ENCODE peak calls at places on chromosomes 13 and 19, in four cellular contexts. T, V, B and P are unnamed samples.

GRCh38 chr13:94115054-94115453 is 364.4 kb downstream of the DCT start:
- DNase-seq in T (no peak), V (no peak), B (no peak), P (no peak)

GRCh38 chr19:4521888-4522242 is 3.6 kb upstream of the PLIN4 start:
- DNase-seq in T (no peak), V (no peak), B (no peak), P (no peak)

GRCh38 chr13:25905411-25906010 is 146.3 kb downstream of the SHISA2 start:
- DNase-seq in T (no peak), V (no peak), B (no peak), P (no peak)

GRCh38 chr19:850221-850978 is 1.7 kb upstream of the ELANE start:
- DNase-seq in T (peak), V (peak), B (peak), P (peak)

GRCh38 chr13:24208314-24208713 is 47.8 kb downstream of the SPATA13 start:
- DNase-seq in T (peak), V (no peak), B (peak), P (peak)

GRCh38 chr19:485583-486236 is 10.6 kb upstream of the MADCAM1 start:
- DNase-seq in T (peak), V (peak), B (no peak), P (no peak)

GRCh38 chr13:20258208-20258962 is 26.3 kb upstream of the GJB6 start:
- DNase-seq in T (no peak), V (peak), B (no peak), P (no peak)

GRCh38 chr13:30870049-30870884 is 35.8 kb upstream of the MEDAG start:
- DNase-seq in T (peak), V (peak), B (peak), P (peak)

GRCh38 chr19:46609511-46610412 is 8.6 kb downstream of the CALM3 start:
- DNase-seq in T (no peak), V (peak), B (no peak), P (no peak)

GRCh38 chr13:29484236-29484635 is 111.3 kb downstream of the SLC7A1 start:
- DNase-seq in T (no peak), V (no peak), B (no peak), P (no peak)

GRCh38 chr19:46728693-46729339 is 11.9 kb upstream of the PRKD2 start:
- DNase-seq in T (no peak), V (no peak), B (no peak), P (peak)

GRCh38 chr19:34075661-34076091 is 96.6 kb upstream of the LSM14A start:
- DNase-seq in T (peak), V (no peak), B (no peak), P (peak)

GRCh38 chr13:48808689-48809088 is 155.0 kb downstream of the CYSLTR2 start:
- DNase-seq in T (peak), V (no peak), B (no peak), P (peak)

GRCh38 chr13:24505256-24505655 is 7.3 kb downstream of the PARP4 start:
- DNase-seq in T (peak), V (no peak), B (no peak), P (peak)

DNA sequence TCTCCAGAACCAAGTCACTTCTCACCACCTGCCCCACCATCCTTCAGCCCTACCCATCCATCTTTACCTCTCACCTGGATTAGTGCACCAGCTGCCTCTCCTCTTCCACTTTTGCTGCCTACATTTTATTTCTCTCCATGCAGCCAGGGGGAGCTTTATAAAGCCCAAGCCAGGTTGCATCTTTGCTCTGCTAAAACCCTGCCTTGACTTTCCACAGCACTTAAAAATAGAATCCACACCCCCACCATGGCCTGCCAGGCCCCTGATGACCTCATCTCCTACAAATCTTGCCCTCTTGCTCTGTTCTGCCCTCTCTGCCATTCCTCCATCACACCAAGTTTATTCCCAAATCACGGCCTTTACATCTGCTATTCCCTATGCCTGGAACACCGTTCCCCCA is 1.8 kb downstream of the HOOK2 start:
- DNase-seq in T (no peak), V (no peak), B (no peak), P (no peak)
- TF ChIP-seq CTCF in T (peak), V (no peak), B (peak), P (peak)

DNA sequence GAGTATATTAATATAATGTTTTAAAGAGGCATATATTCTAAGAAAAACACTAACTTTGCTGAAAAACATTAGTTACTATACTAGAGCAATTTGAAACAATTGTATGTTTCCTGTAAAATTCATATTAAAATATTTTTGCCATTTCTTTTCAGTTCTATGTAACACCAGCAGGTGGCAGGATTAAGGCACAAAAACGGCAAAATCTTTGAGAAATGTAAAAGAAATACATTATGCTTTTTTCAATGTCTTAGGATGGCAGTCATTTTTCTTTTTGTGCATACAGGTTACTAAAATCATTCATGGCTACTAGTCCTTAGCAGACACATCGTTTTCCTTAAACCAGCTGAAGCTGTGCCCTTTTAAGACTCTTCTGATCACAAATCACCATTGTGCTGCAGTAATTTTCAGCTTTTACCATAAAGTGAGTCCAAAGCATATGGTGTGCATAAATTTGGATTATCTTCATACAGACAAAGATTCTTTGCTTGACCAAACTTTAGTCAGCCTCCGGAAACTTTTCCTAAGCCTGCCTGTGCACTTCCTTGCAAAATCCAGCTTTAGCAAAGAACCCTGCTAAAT is 800.7 kb upstream of the SLITRK5 start:
- DNase-seq in T (no peak), V (no peak), B (no peak), P (no peak)
- TF ChIP-seq CTCF in T (peak), V (peak), B (peak), P (peak)

GRCh38 chr19:30227071-30227621 is 145.0 kb upstream of the ZNF536 start:
- DNase-seq in T (no peak), V (no peak), B (no peak), P (no peak)

GRCh38 chr19:30228726-30229523 is 143.3 kb upstream of the ZNF536 start:
- DNase-seq in T (no peak), V (no peak), B (no peak), P (no peak)

GRCh38 chr19:30228113-30228725 is 144.0 kb upstream of the ZNF536 start:
- DNase-seq in T (no peak), V (no peak), B (no peak), P (no peak)

GRCh38 chr19:30226464-30227070 is 145.6 kb upstream of the ZNF536 start:
- DNase-seq in T (no peak), V (no peak), B (no peak), P (no peak)

DNA sequence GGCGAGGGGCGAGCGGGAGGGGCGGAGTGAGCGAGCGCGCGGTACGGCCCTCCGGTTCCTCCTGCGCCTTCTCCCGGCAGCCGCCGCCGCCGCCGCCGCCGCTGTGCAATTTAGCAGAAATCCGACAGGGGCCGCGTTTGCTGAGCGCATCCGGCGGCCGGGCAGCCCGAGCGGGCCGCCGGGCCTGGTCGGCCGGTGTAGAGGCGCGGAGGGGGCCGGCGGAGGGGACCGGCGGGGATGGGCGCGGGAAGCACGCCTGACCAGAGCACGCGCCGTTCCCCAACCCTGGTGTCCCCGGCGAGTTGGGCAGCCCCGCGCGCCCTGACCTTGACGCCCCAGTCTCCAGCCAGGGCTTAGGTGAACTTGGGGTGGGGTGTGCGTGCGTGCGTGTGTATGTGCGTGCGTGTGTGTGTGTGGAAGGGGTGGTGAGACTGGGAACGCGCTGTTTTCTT is 144.5 kb upstream of the ZNF536 start:
- DNase-seq in T (peak), V (no peak), B (no peak), P (peak)
- TF ChIP-seq CTCF in T (no peak), V (peak), B (peak), P (peak)

GRCh38 chr19:13063461-13064091 is 39.1 kb downstream of the LYL1 start:
- DNase-seq in T (no peak), V (no peak), B (no peak), P (no peak)
- TF ChIP-seq CTCF in T (no peak), V (no peak), B (no peak), P (no peak)

GRCh38 chr19:28610731-28611130 is 602.2 kb downstream of the UQCRFS1 start:
- DNase-seq in T (no peak), V (no peak), B (no peak), P (no peak)

GRCh38 chr19:28612275-28612769 is 600.6 kb downstream of the UQCRFS1 start:
- DNase-seq in T (no peak), V (no peak), B (no peak), P (no peak)

GRCh38 chr19:28609091-28609755 is 603.7 kb downstream of the UQCRFS1 start:
- DNase-seq in T (no peak), V (no peak), B (no peak), P (no peak)

GRCh38 chr19:28608292-28608691 is 604.7 kb downstream of the UQCRFS1 start:
- DNase-seq in T (no peak), V (no peak), B (no peak), P (no peak)

DNA sequence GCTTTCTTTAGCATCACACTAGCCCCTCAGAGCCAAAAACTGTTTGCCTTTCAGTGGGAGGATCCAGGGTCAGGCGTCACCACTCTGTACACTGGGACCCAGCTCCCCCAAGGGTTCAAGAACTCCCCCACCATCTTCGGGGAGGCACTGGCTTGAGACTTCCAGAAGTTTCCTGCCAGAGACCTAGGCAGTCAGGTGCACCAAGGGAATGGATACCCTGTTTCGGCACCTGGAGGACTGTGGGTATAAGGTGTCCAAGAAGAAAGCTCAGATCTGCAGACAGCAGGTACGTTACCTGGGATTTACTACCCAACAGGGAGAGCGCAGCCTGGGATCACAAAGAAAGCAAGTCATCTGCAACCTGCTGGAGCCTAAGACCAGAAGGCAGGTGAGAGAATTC is 603.0 kb downstream of the UQCRFS1 start:
- DNase-seq in T (no peak), V (no peak), B (no peak), P (no peak)
- TF ChIP-seq CTCF in T (no peak), V (no peak), B (no peak), P (no peak)

GRCh38 chr19:7492142-7493055 is 3.6 kb upstream of the PEX11G start:
- DNase-seq in T (no peak), V (no peak), B (peak), P (no peak)

GRCh38 chr19:7486923-7487322 is 1.9 kb downstream of the PEX11G start:
- DNase-seq in T (no peak), V (no peak), B (no peak), P (no peak)

GRCh38 chr19:7489609-7490044 is 792 bp upstream of the PEX11G start:
- DNase-seq in T (no peak), V (no peak), B (no peak), P (no peak)

GRCh38 chr19:7483720-7484201 is 5.1 kb downstream of the PEX11G start:
- DNase-seq in T (no peak), V (no peak), B (no peak), P (no peak)

GRCh38 chr19:7488736-7489353 is at the start of gene PEX11G:
- DNase-seq in T (peak), V (peak), B (no peak), P (peak)
- TF ChIP-seq CTCF in T (no peak), V (no peak), B (no peak), P (no peak)

DNA sequence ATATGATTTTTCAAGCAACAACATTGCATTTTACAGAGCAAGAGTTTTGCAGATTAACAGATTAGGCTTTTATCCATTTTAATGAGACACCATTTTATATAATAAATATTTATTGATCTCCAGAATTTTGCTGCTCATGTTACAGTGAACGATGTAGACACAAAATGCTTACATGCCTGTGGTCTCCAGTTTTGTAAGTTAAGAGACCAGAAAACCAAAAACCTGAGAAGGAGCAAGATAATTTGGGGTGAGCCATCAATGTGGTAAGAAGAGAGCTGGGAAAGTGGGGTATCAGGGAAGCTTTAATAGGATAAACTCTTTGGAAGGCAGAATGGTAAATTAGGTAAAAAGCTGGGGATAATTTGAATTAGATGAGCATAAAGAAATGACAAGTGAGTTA is 2100.5 kb upstream of the PCDH20 start:
- DNase-seq in T (no peak), V (no peak), B (no peak), P (no peak)
- TF ChIP-seq CTCF in T (no peak), V (no peak), B (no peak), P (no peak)